ENCODE peak calls at places on chromosomes 7 and 10, in ten cellular contexts. O is ovary, I is nephron progenitor cell, Y is lower leg skin, N is omental fat pad, Z is hepatocyte, W is AG10803, S is breast epithelium, K is AG04450, B is epithelial cell of esophagus. J is an unnamed sample.

GRCh38 chr7:157502701-157503111 is 165.9 kb downstream of the DNAJB6 start:
- DNase-seq in O (no peak), I (no peak), Y (no peak), N (no peak), Z (no peak), W (no peak), S (no peak), K (no peak), B (no peak), J (no peak)

GRCh38 chr7:139482662-139483466 is 609 bp downstream of the KLRG2 start:
- DNase-seq in O (no peak), I (peak; percentile 54), Y (no peak), N (no peak), Z (peak; percentile 41), W (no peak), S (no peak), K (no peak), B (peak; percentile 37), J (peak; percentile 50)

GRCh38 chr7:82700739-82701138 is 257.2 kb upstream of the CACNA2D1 start:
- DNase-seq in O (no peak), I (no peak), Y (no peak), N (no peak), Z (peak; percentile 35), W (no peak), S (no peak), K (no peak), B (no peak), J (no peak)

GRCh38 chr10:46550076-46550790 is 6.2 kb downstream of the GPRIN2 start:
- DNase-seq in O (peak; percentile 25), I (peak; percentile 4), Y (peak; percentile 14), N (peak; percentile 20), Z (no peak), W (no peak), S (no peak), K (no peak), B (no peak), J (peak; percentile 7)

GRCh38 chr7:75915416-75916156 is 631 bp downstream of the POR start:
- DNase-seq in O (no peak), I (peak; percentile 18), Y (no peak), N (no peak), Z (peak; percentile 44), W (peak; percentile 29), S (no peak), K (no peak), B (peak; percentile 18), J (no peak)

GRCh38 chr10:68665841-68666240 is 55.2 kb upstream of the CCAR1 start:
- DNase-seq in O (no peak), I (no peak), Y (no peak), N (no peak), Z (no peak), W (peak; percentile 84), S (no peak), K (peak; percentile 4), B (no peak), J (no peak)

GRCh38 chr10:97334370-97335175 is at the start of gene FRAT2:
- DNase-seq in O (peak; percentile 92), I (peak; percentile 89), Y (peak; percentile 89), N (peak; percentile 70), Z (peak; percentile 96), W (peak; percentile 93), S (peak; percentile 89), K (peak; percentile 74), B (peak; percentile 94), J (peak; percentile 82)

GRCh38 chr7:744854-745430 is 17.9 kb upstream of the PRKAR1B start:
- DNase-seq in O (no peak), I (no peak), Y (no peak), N (no peak), Z (no peak), W (no peak), S (no peak), K (no peak), B (no peak), J (no peak)

GRCh38 chr7:17434191-17434590 is 135.7 kb downstream of the AHR start:
- DNase-seq in O (no peak), I (no peak), Y (no peak), N (no peak), Z (no peak), W (peak; percentile 12), S (no peak), K (no peak), B (no peak), J (no peak)

GRCh38 chr7:115359119-115359518 is 437.2 kb downstream of the MDFIC start:
- DNase-seq in O (no peak), I (no peak), Y (no peak), N (no peak), Z (no peak), W (no peak), S (no peak), K (no peak), B (no peak), J (no peak)

GRCh38 chr7:150458235-150458634 is 7.8 kb downstream of the GIMAP8 start:
- DNase-seq in O (no peak), I (no peak), Y (no peak), N (no peak), Z (no peak), W (no peak), S (no peak), K (no peak), B (no peak), J (no peak)

GRCh38 chr10:33189373-33189772 is 145.1 kb downstream of the NRP1 start:
- DNase-seq in O (no peak), I (no peak), Y (no peak), N (no peak), Z (no peak), W (no peak), S (no peak), K (no peak), B (no peak), J (no peak)

GRCh38 chr10:79127151-79127961 is 58.6 kb downstream of the ZMIZ1 start:
- DNase-seq in O (peak; percentile 69), I (no peak), Y (peak; percentile 62), N (no peak), Z (peak; percentile 91), W (peak; percentile 72), S (peak; percentile 63), K (no peak), B (peak; percentile 70), J (peak; percentile 91)

GRCh38 chr7:11758627-11759111 is 73.3 kb downstream of the THSD7A start:
- DNase-seq in O (no peak), I (no peak), Y (no peak), N (no peak), Z (no peak), W (no peak), S (no peak), K (no peak), B (no peak), J (no peak)

GRCh38 chr10:1205450-1206030 is 149.4 kb downstream of the WDR37 start:
- DNase-seq in O (no peak), I (no peak), Y (no peak), N (no peak), Z (no peak), W (no peak), S (no peak), K (no peak), B (no peak), J (no peak)

GRCh38 chr10:102628451-102628911 is 15.8 kb upstream of the TRIM8 start:
- DNase-seq in O (peak; percentile 75), I (no peak), Y (no peak), N (no peak), Z (peak; percentile 35), W (no peak), S (peak; percentile 49), K (no peak), B (peak; percentile 56), J (peak; percentile 26)
- TF ChIP-seq CTCF in O (no peak), I (no peak), Y (no peak), N (no peak), Z (no peak), W (peak; percentile 16), S (no peak), K (peak; percentile 11), B (no peak), J (no peak)

GRCh38 chr10:102065561-102066420 is 642 bp downstream of the HPS6 start:
- DNase-seq in O (peak; percentile 48), I (peak; percentile 63), Y (no peak), N (no peak), Z (peak; percentile 64), W (peak; percentile 25), S (no peak), K (no peak), B (peak; percentile 17), J (peak; percentile 13)

GRCh38 chr10:102066421-102067068 is 1.4 kb downstream of the HPS6 start:
- DNase-seq in O (no peak), I (no peak), Y (no peak), N (no peak), Z (no peak), W (no peak), S (no peak), K (no peak), B (peak; percentile 26), J (no peak)

GRCh38 chr10:102067091-102067916 is 2.2 kb downstream of the HPS6 start:
- DNase-seq in O (no peak), I (no peak), Y (no peak), N (no peak), Z (no peak), W (no peak), S (no peak), K (no peak), B (no peak), J (no peak)

GRCh38 chr10:102064503-102064867 is 664 bp upstream of the HPS6 start:
- DNase-seq in O (no peak), I (no peak), Y (no peak), N (no peak), Z (no peak), W (no peak), S (no peak), K (no peak), B (no peak), J (no peak)

GRCh38 chr10:102064868-102065560 is at the start of gene HPS6:
- DNase-seq in O (peak; percentile 88), I (peak; percentile 85), Y (peak; percentile 89), N (peak; percentile 49), Z (peak; percentile 97), W (peak; percentile 89), S (peak; percentile 74), K (peak; percentile 51), B (peak; percentile 97), J (peak; percentile 91)
- TF ChIP-seq CTCF in O (no peak), I (no peak), Y (no peak), N (no peak), Z (peak; percentile 19), W (peak; percentile 20), S (no peak), K (no peak), B (no peak), J (no peak)

GRCh38 chr7:47479821-47480575 is 101.9 kb downstream of the TNS3 start:
- DNase-seq in O (no peak), I (no peak), Y (no peak), N (no peak), Z (no peak), W (no peak), S (no peak), K (no peak), B (no peak), J (no peak)
- TF ChIP-seq CTCF in O (no peak), I (no peak), Y (no peak), N (no peak), Z (no peak), W (no peak), S (no peak), K (no peak), B (no peak), J (no peak)

DNA sequence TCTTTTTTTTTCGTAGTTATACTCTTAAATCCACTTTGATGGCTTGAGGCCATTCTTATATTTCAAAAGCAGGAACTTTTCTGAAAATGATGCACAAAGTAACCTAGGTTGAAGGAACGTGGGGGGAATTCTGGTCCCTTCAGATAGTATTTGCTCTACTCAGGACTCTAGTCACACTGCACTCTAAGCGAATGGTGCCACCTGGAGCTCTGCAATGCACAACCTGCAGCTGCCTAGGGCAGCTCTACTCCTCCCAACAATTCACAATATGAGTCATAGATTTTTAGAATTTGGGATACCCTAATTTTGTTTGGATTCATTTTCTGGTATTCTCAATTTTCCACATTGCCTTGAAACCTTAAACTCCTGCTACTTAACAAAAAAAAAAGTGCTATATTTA is 17.3 kb downstream of the SYPL1 start:
- DNase-seq in O (no peak), I (no peak), Y (no peak), N (no peak), Z (no peak), W (no peak), S (no peak), K (no peak), B (peak; percentile 34), J (no peak)
- TF ChIP-seq CTCF in O (no peak), I (no peak), Y (no peak), N (no peak), Z (no peak), W (no peak), S (no peak), K (no peak), B (peak; percentile 48), J (no peak)

J was measured in Calu3.